ENCODE peak calls at places on chromosomes 11 and 22, in six cellular contexts. X, O, H, F, A and B are unnamed samples.

GRCh38 chr11:112822478-112823274 is 138.5 kb upstream of the NCAM1 start:
- DNase-seq in O (no peak), H (no peak), A (peak), F (no peak), X (no peak), B (no peak)

GRCh38 chr11:13289081-13289480 is 11.5 kb downstream of the BMAL1 start:
- DNase-seq in X (no peak), A (peak), F (no peak), O (no peak), H (no peak), B (no peak)

GRCh38 chr11:16793511-16793910 is 55.1 kb downstream of the C11orf58 start:
- DNase-seq in O (no peak), X (no peak), A (no peak), H (no peak), F (no peak), B (no peak)

GRCh38 chr11:27933992-27934829 is 173.7 kb downstream of the KIF18A start:
- DNase-seq in A (no peak), H (no peak), X (no peak), O (no peak), F (no peak), B (no peak)

GRCh38 chr11:61488651-61489291 is 19.8 kb upstream of the LRRC10B start:
- DNase-seq in O (peak), H (no peak), A (no peak), X (no peak), F (no peak), B (no peak)

GRCh38 chr11:62104816-62105610 is 18.8 kb upstream of the INCENP start:
- DNase-seq in O (peak), X (no peak), H (no peak), A (no peak), F (no peak), B (no peak)

GRCh38 chr22:36986242-36986821 is 32.9 kb downstream of the TST start:
- DNase-seq in X (no peak), A (no peak), H (no peak), O (no peak), F (no peak), B (no peak)

GRCh38 chr11:76830639-76831312 is 29.9 kb upstream of the ACER3 start:
- DNase-seq in H (no peak), X (no peak), F (no peak), A (no peak), O (no peak), B (no peak)

GRCh38 chr11:44133335-44133946 is 38.0 kb downstream of the EXT2 start:
- DNase-seq in X (no peak), A (peak), O (no peak), F (no peak), H (no peak), B (no peak)

GRCh38 chr11:75858613-75859012 is 43.6 kb downstream of the UVRAG start:
- DNase-seq in A (no peak), H (no peak), X (no peak), F (no peak), O (no peak), B (peak)

GRCh38 chr11:117827521-117828511 is 3.3 kb upstream of the FXYD2 start:
- DNase-seq in H (no peak), F (no peak), O (peak), A (no peak), X (peak), B (no peak)

GRCh38 chr11:119666463-119667131 is 62.4 kb downstream of the NECTIN1 start:
- DNase-seq in F (no peak), O (peak), H (peak), A (peak), X (peak), B (peak)

GRCh38 chr22:23217171-23218052 is 37.1 kb downstream of the BCR start:
- DNase-seq in X (peak), A (no peak), H (no peak), F (no peak), O (peak), B (no peak)

GRCh38 chr11:289706-290620 is 1.0 kb downstream of the PGGHG start:
- DNase-seq in A (no peak), F (no peak), H (no peak), O (no peak), X (peak), B (no peak)

GRCh38 chr22:46001046-46001425 is 24.1 kb upstream of the WNT7B start:
- DNase-seq in H (no peak), X (no peak), F (no peak), O (no peak), A (no peak), B (no peak)

GRCh38 chr22:48284671-48285070 is 1522.2 kb downstream of the TBC1D22A start:
- DNase-seq in O (no peak), X (no peak), A (no peak), F (no peak), H (no peak), B (no peak)